ENCODE peak calls at places on chromosomes 7 and 10, in four cellular contexts. O is brain microvascular endothelial cell, C is ACHN, Z is Calu3. L is an unnamed sample.

GRCh38 chr10:34813626-34814227 is 1.4 kb downstream of the PARD3 start:
- DNase-seq in O (peak; percentile 45), C (peak; percentile 62), Z (no peak), L (peak; percentile 70)

GRCh38 chr10:35059486-35059885 is 30.7 kb downstream of the CUL2 start:
- DNase-seq in O (no peak), C (no peak), Z (no peak), L (no peak)

GRCh38 chr10:107915277-107915634 is 750.8 kb upstream of the SORCS1 start:
- DNase-seq in O (no peak), C (no peak), Z (no peak), L (peak; percentile 32)

GRCh38 chr7:69656077-69656476 is 57.8 kb downstream of the AUTS2 start:
- DNase-seq in O (no peak), C (no peak), Z (no peak), L (no peak)

GRCh38 chr10:104329754-104330153 is 8.5 kb downstream of the ITPRIP start:
- DNase-seq in O (peak; percentile 79), C (peak; percentile 54), Z (no peak), L (peak; percentile 94)

GRCh38 chr7:41436139-41436538 is 266.8 kb downstream of the INHBA start:
- DNase-seq in O (no peak), C (no peak), Z (no peak), L (no peak)

GRCh38 chr7:159143780-159144755 is 599 bp downstream of the VIPR2 start:
- DNase-seq in O (no peak), C (no peak), Z (no peak), L (peak; percentile 4)

GRCh38 chr10:72348282-72348681 is 6.4 kb downstream of the DNAJB12 start:
- DNase-seq in O (no peak), C (no peak), Z (no peak), L (no peak)

GRCh38 chr7:37945336-37945735 is 24.9 kb downstream of the EPDR1 start:
- DNase-seq in O (peak; percentile 89), C (no peak), Z (no peak), L (peak; percentile 95)

GRCh38 chr10:84548869-84549268 is 220.5 kb downstream of the CCSER2 start:
- DNase-seq in O (no peak), C (peak; percentile 26), Z (no peak), L (no peak)

GRCh38 chr7:84877943-84878595 is 308.8 kb downstream of the SEMA3D start:
- DNase-seq in O (no peak), C (no peak), Z (no peak), L (no peak)

GRCh38 chr7:28729276-28729675 is 228.9 kb downstream of the TRIL start:
- DNase-seq in O (peak; percentile 19), C (no peak), Z (no peak), L (no peak)

GRCh38 chr10:43124094-43124521 is 14.1 kb upstream of the CSGALNACT2 start:
- DNase-seq in O (no peak), C (no peak), Z (no peak), L (no peak)

GRCh38 chr7:103613655-103614642 is 167.9 kb upstream of the SLC26A5 start:
- DNase-seq in O (peak; percentile 10), C (peak; percentile 46), Z (no peak), L (peak; percentile 4)

GRCh38 chr10:21292763-21293517 is 232.5 kb downstream of the SKIDA1 start:
- DNase-seq in O (peak; percentile 98), C (peak; percentile 98), Z (peak; percentile 62), L (peak; percentile 99)

GRCh38 chr10:29174389-29174788 is 114.5 kb upstream of the LYZL1 start:
- DNase-seq in O (no peak), C (peak; percentile 8), Z (no peak), L (no peak)

GRCh38 chr10:125102216-125102615 is 58.1 kb downstream of the CTBP2 start:
- DNase-seq in O (peak; percentile 46), C (no peak), Z (peak; percentile 39), L (peak; percentile 61)

GRCh38 chr10:13219685-13220670 is 14.2 kb downstream of the UCMA start:
- DNase-seq in O (no peak), C (peak; percentile 78), Z (peak; percentile 63), L (no peak)

L was measured in cardiac fibroblast.